ENCODE peak calls at places on chromosome 10, in five cellular contexts. Q is breast epithelium, L is mammary epithelial cell, F is epithelial cell of esophagus, W is brain microvascular endothelial cell. K is an unnamed sample.

GRCh38 chr10:91653214-91653875 is 20.5 kb upstream of the PPP1R3C start:
- DNase-seq in W (peak; percentile 52), Q (no peak), F (peak; percentile 97), L (peak; percentile 96), K (peak; percentile 83)

GRCh38 chr10:33193867-33194521 is 140.5 kb downstream of the NRP1 start:
- DNase-seq in W (peak; percentile 62), F (peak; percentile 87), Q (no peak), L (peak; percentile 52), K (peak; percentile 16)

GRCh38 chr10:117163061-117163953 is 25.2 kb upstream of the VAX1 start:
- DNase-seq in L (no peak), Q (no peak), W (no peak), F (no peak), K (no peak)

GRCh38 chr10:78914502-78915330 is 154.1 kb upstream of the ZMIZ1 start:
- DNase-seq in F (no peak), L (peak; percentile 16), W (no peak), Q (no peak), K (no peak)

GRCh38 chr10:122487231-122487765 is 25.9 kb downstream of the HTRA1 start:
- DNase-seq in Q (no peak), W (no peak), L (no peak), F (peak; percentile 50), K (no peak)

GRCh38 chr10:4260483-4260882 is 475.5 kb upstream of the KLF6 start:
- DNase-seq in F (peak; percentile 59), L (peak; percentile 56), W (no peak), Q (no peak), K (no peak)

GRCh38 chr10:69179743-69180524 is at the start of gene SUPV3L1:
- DNase-seq in W (peak; percentile 98), L (peak; percentile 91), Q (peak; percentile 78), F (peak; percentile 97), K (peak; percentile 94)

GRCh38 chr10:119283818-119284217 is 76.4 kb downstream of the GRK5 start:
- DNase-seq in Q (no peak), L (no peak), F (no peak), W (no peak), K (no peak)

GRCh38 chr10:97721871-97722780 is 8.6 kb downstream of the MARVELD1 start:
- DNase-seq in F (no peak), W (no peak), L (no peak), Q (no peak), K (no peak)

GRCh38 chr10:35493196-35494118 is 111.7 kb upstream of the GJD4 start:
- DNase-seq in L (peak; percentile 5), Q (no peak), W (no peak), F (peak; percentile 16), K (no peak)

GRCh38 chr10:82091413-82091812 is 216.4 kb downstream of the NRG3 start:
- DNase-seq in Q (no peak), W (no peak), L (no peak), F (no peak), K (no peak)

GRCh38 chr10:30645340-30645827 is 15.8 kb upstream of the LYZL2 start:
- DNase-seq in W (peak; percentile 69), Q (no peak), F (peak; percentile 4), L (peak; percentile 41), K (peak; percentile 51)

GRCh38 chr10:122657734-122658133 is 41.9 kb downstream of the C10orf120 start:
- DNase-seq in Q (no peak), F (no peak), W (no peak), L (no peak), K (no peak)

GRCh38 chr10:126521354-126521753 is 133.1 kb upstream of the ADAM12 start:
- DNase-seq in Q (no peak), W (no peak), F (peak; percentile 46), L (peak; percentile 14), K (no peak)

DNA sequence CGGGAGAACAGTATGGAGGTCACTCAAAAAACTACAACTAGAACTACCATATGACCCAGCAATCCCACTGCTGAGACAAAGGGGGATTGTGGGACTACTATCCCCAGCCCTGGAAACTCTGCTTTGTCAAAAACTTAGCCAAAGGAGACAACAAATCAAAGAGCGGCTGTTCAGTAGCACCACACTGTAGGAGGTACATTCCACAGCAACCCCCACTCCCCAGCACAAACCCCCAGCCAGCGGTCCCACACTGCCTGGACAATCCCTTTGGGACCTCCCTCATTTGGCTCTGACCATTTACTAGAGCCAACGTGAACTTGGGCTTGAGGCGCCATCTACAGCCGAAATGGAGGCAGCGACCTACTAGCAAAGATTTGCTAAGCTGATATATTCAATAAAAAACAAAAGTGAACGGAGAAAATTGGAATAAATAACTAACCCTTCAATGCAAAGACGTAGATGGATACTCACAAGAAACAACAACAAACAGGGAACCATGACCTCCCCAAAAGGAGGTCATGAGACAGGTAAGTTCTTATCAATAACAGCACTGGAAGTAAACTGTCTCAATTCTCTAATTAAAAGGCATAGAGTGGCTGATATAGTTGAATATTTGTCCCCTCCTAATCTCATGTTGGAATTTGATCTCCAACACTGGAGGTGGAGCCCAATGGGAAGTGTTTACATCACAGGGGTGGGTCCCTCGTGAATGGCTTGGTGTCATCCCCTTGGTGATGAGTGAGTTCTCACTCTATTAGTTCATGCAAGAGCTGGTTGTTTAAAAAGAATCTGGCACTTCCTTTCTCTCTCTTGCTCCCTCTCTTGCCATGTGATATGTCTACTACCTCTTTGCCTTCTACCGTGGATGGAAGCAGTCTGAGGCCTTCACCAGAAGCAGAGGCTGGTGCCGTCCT is 119.0 kb upstream of the KCNMA1 start:
- DNase-seq in F (peak; percentile 73), W (peak; percentile 83), Q (no peak), L (peak; percentile 33), K (peak; percentile 49)
- TF ChIP-seq CTCF in F (peak; percentile 86), W (peak; percentile 94), Q (no peak), L (peak; percentile 79), K (peak; percentile 84)

DNA sequence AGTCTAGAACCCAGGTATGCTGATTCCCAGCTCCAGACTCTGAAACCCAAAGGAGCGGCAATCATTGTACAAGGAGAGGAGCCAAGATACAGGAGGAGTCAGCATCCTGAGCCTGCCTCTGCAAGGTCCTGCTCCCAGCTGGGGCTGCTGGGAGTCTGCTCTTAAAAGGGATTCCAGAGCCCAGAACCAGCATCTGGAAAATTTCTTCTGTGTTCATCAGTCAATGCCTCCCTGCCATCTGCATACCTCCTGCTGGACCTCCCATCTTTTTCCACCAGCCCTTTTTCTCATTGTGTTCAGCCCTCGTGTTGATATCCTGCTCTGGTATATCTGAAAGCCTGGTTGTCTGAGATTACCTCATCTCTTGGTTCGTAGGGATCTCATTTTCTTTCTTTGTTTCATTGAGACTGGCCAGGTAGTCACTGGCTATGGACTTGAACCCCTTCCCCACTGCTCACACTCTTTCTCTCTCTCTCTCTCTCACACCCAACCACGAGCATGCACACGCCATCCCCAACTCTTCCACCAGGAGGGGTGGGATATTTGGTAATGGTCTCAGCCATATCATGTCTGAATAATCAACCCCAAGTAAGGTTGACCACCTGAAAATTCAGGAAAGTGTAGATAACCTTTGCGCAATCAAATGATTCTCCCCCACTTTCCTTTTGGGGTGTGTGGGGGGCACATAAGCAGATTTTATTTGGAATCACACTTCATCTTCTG is 608.8 kb downstream of the LRMDA start:
- DNase-seq in L (no peak), Q (no peak), F (no peak), W (no peak), K (no peak)
- TF ChIP-seq CTCF in L (no peak), Q (no peak), F (no peak), W (peak; percentile 32), K (peak; percentile 20)

DNA sequence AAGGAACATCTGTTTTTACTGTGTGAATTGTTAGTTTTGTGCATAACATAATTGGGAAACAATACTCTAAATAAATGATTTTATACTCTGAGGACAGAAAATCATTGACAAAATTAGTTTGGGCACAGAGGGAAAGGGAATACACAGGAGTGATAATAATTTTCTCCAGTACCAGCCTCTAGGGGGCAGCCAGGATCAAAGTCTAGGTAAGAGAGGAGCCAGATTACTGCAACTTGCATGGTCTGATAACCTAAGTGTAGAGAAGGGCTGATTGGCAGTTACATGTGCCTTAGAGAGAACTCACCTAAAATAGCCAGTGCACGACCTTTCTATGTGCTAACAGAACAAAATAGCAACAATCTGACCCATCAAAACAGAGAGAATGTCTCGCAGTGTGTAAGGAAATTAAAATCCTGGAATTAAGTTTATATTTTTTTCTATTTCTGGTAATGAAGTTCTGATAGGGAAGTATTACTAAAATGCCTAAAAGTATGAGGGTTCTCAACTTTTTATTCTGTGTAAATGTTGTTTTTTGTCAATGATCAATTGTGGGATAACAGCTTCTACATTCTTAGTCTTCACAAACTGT is 66.3 kb downstream of the EXOC6 start:
- DNase-seq in L (peak; percentile 30), F (peak; percentile 63), Q (no peak), W (peak; percentile 49), K (peak; percentile 51)
- TF ChIP-seq CTCF in L (peak; percentile 73), F (peak; percentile 80), Q (no peak), W (peak; percentile 85), K (peak; percentile 86)

GRCh38 chr10:6578221-6579192 is 1.6 kb downstream of the PRKCQ start:
- DNase-seq in L (no peak), W (no peak), F (no peak), Q (no peak), K (no peak)

GRCh38 chr10:6579193-6579903 is 728 bp downstream of the PRKCQ start:
- DNase-seq in L (no peak), W (no peak), F (peak; percentile 9), Q (no peak), K (no peak)

GRCh38 chr10:6580279-6581029 is 378 bp upstream of the PRKCQ start:
- DNase-seq in F (peak; percentile 70), Q (no peak), L (peak; percentile 59), W (peak; percentile 8), K (peak; percentile 3)

GRCh38 chr10:6581750-6582697 is 1.9 kb upstream of the PRKCQ start:
- DNase-seq in W (no peak), L (no peak), Q (no peak), F (peak; percentile 6), K (no peak)

DNA sequence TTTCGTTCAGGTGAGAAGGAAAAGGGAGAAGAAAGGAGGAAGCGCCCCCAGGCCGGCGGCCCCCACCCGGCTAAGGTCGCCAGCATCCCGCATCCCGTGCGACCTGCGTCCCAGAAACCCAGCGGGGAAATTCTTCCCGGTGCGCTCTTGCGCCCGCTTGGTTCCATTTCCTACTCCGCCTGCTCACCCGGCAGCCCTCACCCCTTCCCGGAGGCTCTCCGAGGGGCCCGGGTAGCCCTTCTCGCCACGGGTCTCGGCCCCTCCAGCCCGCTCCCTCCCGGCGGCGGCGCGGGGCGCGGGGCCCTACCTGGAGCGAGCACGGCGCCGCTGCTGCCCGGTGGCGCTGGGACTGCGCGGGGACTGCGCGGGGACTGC is at the start of gene PRKCQ:
- DNase-seq in F (peak; percentile 41), W (no peak), L (no peak), Q (no peak), K (no peak)
- TF ChIP-seq CTCF in F (no peak), W (no peak), L (no peak), Q (no peak), K (no peak)

GRCh38 chr10:103816431-103816830 is 38.9 kb downstream of the SH3PXD2A start:
- DNase-seq in L (no peak), F (peak; percentile 74), W (peak; percentile 40), Q (no peak), K (no peak)
- TF ChIP-seq CTCF in L (no peak), F (no peak), W (no peak), Q (no peak), K (no peak)

GRCh38 chr10:49767752-49768151 is 5.6 kb upstream of the OGDHL start:
- DNase-seq in W (no peak), F (no peak), L (no peak), Q (no peak), K (no peak)
- TF ChIP-seq CTCF in W (no peak), F (no peak), L (no peak), Q (no peak), K (no peak)

K was measured in HFFc6.